ENCODE peak calls at places on chromosome 22, in seven cellular contexts. W is psoas muscle, P is fibroblast of mammary gland, C is AG09309, I is brain microvascular endothelial cell, M is Caco-2, Z is A549. H is an unnamed sample.

GRCh38 chr22:34943830-34944229 is 122.1 kb upstream of the ISX start:
- DNase-seq in W (no peak), P (no peak), C (no peak), I (no peak), M (peak), Z (no peak), H (no peak)

GRCh38 chr22:23270212-23270733 is 90.0 kb downstream of the BCR start:
- DNase-seq in W (no peak), P (peak), C (no peak), I (no peak), M (no peak), Z (no peak), H (no peak)

GRCh38 chr22:33519140-33519973 is 400.9 kb downstream of the LARGE1 start:
- DNase-seq in W (no peak), P (peak), C (peak), I (peak), M (peak), Z (peak), H (peak)

GRCh38 chr22:36510966-36511881 is 4.4 kb upstream of the FOXRED2 start:
- DNase-seq in W (no peak), P (peak), C (no peak), I (peak), M (peak), Z (peak), H (peak)

GRCh38 chr22:38782402-38783094 is 11.4 kb downstream of the DNAL4 start:
- DNase-seq in W (no peak), P (peak), C (no peak), I (peak), M (no peak), Z (no peak), H (peak)

GRCh38 chr22:45131749-45132148 is 32.0 kb upstream of the NUP50 start:
- DNase-seq in W (peak), P (no peak), C (no peak), I (no peak), M (no peak), Z (no peak), H (no peak)

GRCh38 chr22:23264610-23265388 is 84.5 kb downstream of the BCR start:
- DNase-seq in W (no peak), P (no peak), C (no peak), I (no peak), M (no peak), Z (no peak), H (no peak)

GRCh38 chr22:36245805-36246356 is 6.6 kb upstream of the APOL2 start:
- DNase-seq in W (no peak), P (no peak), C (no peak), I (no peak), M (no peak), Z (no peak), H (no peak)

GRCh38 chr22:50600541-50600940 is at the start of gene MAPK8IP2:
- DNase-seq in W (no peak), P (no peak), C (no peak), I (no peak), M (peak), Z (no peak), H (no peak)

GRCh38 chr22:46071451-46072029 is 78.8 kb upstream of the PPARA start:
- DNase-seq in W (peak), P (peak), C (peak), I (peak), M (peak), Z (no peak), H (peak)

GRCh38 chr22:45007247-45007945 is 2.4 kb downstream of the PHF21B start:
- DNase-seq in W (no peak), P (no peak), C (no peak), I (peak), M (peak), Z (peak), H (peak)

GRCh38 chr22:42635531-42635930 is 4.9 kb downstream of the ATP5MGL start:
- DNase-seq in W (peak), P (peak), C (peak), I (peak), M (no peak), Z (peak), H (peak)

GRCh38 chr22:38921126-38921525 is 36.3 kb upstream of the APOBEC3A start:
- DNase-seq in W (no peak), P (no peak), C (no peak), I (no peak), M (peak), Z (no peak), H (no peak)

GRCh38 chr22:49953027-49953679 is 7.4 kb upstream of the PIM3 start:
- DNase-seq in W (no peak), P (no peak), C (no peak), I (no peak), M (no peak), Z (no peak), H (no peak)

GRCh38 chr22:49848690-49849160 is 4.9 kb upstream of the ZBED4 start:
- DNase-seq in W (no peak), P (no peak), C (no peak), I (no peak), M (no peak), Z (no peak), H (no peak)

GRCh38 chr22:50698546-50698945 is 25.9 kb downstream of the SHANK3 start:
- DNase-seq in W (peak), P (no peak), C (no peak), I (no peak), M (no peak), Z (no peak), H (peak)

GRCh38 chr22:46079093-46079860 is 71.0 kb upstream of the PPARA start:
- DNase-seq in W (peak), P (no peak), C (no peak), I (no peak), M (no peak), Z (no peak), H (no peak)

GRCh38 chr22:49594078-49594477 is 233.6 kb downstream of the BRD1 start:
- DNase-seq in W (no peak), P (no peak), C (no peak), I (no peak), M (no peak), Z (no peak), H (no peak)

GRCh38 chr22:25365491-25366261 is 146.2 kb downstream of the CRYBB2 start:
- DNase-seq in W (peak), P (no peak), C (no peak), I (no peak), M (no peak), Z (no peak), H (no peak)

GRCh38 chr22:38697055-38697980 is 3.4 kb downstream of the JOSD1 start:
- DNase-seq in W (no peak), P (peak), C (no peak), I (peak), M (peak), Z (no peak), H (peak)

GRCh38 chr22:43319661-43320486 is 23.3 kb downstream of the SCUBE1 start:
- DNase-seq in W (no peak), P (no peak), C (no peak), I (no peak), M (no peak), Z (no peak), H (no peak)

GRCh38 chr22:35963237-35963810 is 65.3 kb downstream of the RBFOX2 start:
- DNase-seq in W (no peak), P (no peak), C (no peak), I (no peak), M (no peak), Z (no peak), H (no peak)

GRCh38 chr22:46547883-46548244 is 10.4 kb upstream of the CELSR1 start:
- DNase-seq in W (peak), P (peak), C (peak), I (peak), M (no peak), Z (no peak), H (peak)

GRCh38 chr22:35752172-35752832 is 34.6 kb downstream of the APOL5 start:
- DNase-seq in W (no peak), P (no peak), C (no peak), I (no peak), M (no peak), Z (no peak), H (no peak)

GRCh38 chr22:50438305-50439275 is 36.2 kb downstream of the SBF1 start:
- DNase-seq in W (no peak), P (no peak), C (no peak), I (no peak), M (no peak), Z (no peak), H (no peak)

GRCh38 chr22:22740560-22741276 is 96.3 kb downstream of the GGTLC2 start:
- DNase-seq in W (no peak), P (no peak), C (no peak), I (no peak), M (no peak), Z (no peak), H (no peak)

GRCh38 chr22:29269230-29269604 is 1.1 kb downstream of the EWSR1 start:
- DNase-seq in W (no peak), P (no peak), C (no peak), I (no peak), M (no peak), Z (no peak), H (no peak)

GRCh38 chr22:45029501-45029900 is 19.7 kb upstream of the PHF21B start:
- DNase-seq in W (no peak), P (no peak), C (no peak), I (no peak), M (no peak), Z (no peak), H (no peak)

GRCh38 chr22:45577746-45578523 is 75.3 kb downstream of the FBLN1 start:
- DNase-seq in W (peak), P (peak), C (peak), I (peak), M (peak), Z (peak), H (peak)

GRCh38 chr22:42353883-42354727 is 78.1 kb downstream of the NFAM1 start:
- DNase-seq in W (no peak), P (peak), C (no peak), I (no peak), M (no peak), Z (no peak), H (no peak)

GRCh38 chr22:43894122-43894521 is 2.3 kb upstream of the PNPLA5 start:
- DNase-seq in W (peak), P (no peak), C (no peak), I (no peak), M (no peak), Z (no peak), H (no peak)

GRCh38 chr22:47408409-47408808 is 646.0 kb downstream of the TBC1D22A start:
- DNase-seq in W (no peak), P (no peak), C (no peak), I (no peak), M (peak), Z (no peak), H (no peak)

GRCh38 chr22:27752771-27753170 is 48.8 kb downstream of the MN1 start:
- DNase-seq in W (peak), P (peak), C (no peak), I (peak), M (no peak), Z (no peak), H (peak)

GRCh38 chr22:48843640-48844039 is 984.0 kb downstream of the BRD1 start:
- DNase-seq in W (no peak), P (no peak), C (no peak), I (no peak), M (no peak), Z (no peak), H (no peak)

GRCh38 chr22:46742576-46743221 is 4.6 kb upstream of the CERK start:
- DNase-seq in W (no peak), P (no peak), C (no peak), I (no peak), M (peak), Z (peak), H (no peak)

GRCh38 chr22:36104435-36104834 is 56.1 kb downstream of the APOL3 start:
- DNase-seq in W (no peak), P (no peak), C (no peak), I (no peak), M (no peak), Z (no peak), H (no peak)

DNA sequence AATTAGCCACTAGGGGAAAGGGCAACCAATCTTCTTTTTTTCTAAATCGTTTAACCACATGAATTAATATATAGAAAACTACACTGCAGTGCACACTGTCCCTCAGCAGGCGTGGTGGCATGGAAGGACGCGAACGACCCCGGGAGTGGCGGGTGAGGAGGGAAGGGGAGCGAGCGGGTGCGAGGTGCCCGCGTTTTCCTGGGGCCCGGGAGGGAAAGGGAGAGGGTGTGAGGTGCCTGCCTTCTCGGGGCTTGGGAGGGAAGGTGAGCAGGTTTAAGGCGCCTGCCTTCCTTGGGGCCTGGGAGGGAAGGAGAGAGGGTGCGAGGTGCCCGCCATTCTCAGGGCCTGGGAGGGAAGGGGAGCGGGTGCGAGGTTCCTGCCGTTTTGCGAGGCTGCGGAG is 765 bp downstream of the GAB4 start:
- DNase-seq in W (peak), P (no peak), C (no peak), I (no peak), M (no peak), Z (no peak), H (no peak)
- TF ChIP-seq CTCF in W (no peak), P (no peak), C (no peak), I (no peak), M (no peak), Z (no peak), H (no peak)

DNA sequence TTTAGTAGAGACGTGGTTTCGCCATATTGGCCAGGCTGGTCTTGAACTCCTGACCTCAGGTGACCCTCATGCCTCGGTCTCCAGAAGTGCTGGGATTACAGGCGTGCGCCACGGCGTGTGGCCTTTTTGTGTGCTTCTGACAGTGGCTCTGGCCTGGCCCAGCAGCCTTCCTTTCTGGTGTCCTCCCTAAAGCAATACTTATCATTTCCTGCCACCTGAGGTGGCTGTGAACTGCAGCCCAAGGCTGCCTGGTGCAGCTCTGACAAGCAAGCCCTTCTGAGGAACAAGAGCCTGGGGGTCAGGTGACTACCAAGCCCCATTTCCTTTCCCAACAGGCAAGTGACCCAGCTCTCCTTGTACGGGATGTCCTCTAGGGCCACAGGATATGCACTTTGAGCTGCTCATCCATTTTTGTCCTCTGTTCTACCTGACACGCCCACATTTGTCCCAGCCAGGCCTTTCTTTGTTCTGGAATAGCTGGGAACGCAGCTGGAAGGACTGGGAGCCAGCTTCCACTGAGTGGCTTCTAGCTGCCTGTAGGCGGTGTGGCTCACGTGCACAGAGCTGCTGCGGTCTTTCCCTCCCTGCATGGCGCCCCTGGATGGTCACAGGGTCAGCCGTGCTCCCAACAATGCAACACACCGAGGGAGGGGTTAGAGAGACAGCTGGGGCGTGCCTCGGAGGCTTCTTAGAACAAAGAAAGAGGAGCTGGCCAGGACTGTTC is 12.3 kb upstream of the BID start:
- DNase-seq in W (peak), P (peak), C (no peak), I (no peak), M (peak), Z (no peak), H (peak)
- H3K4me3 ChIP-seq in W (no peak), P (no peak), C (no peak), I (no peak), M (no peak), Z (no peak), H (no peak)

DNA sequence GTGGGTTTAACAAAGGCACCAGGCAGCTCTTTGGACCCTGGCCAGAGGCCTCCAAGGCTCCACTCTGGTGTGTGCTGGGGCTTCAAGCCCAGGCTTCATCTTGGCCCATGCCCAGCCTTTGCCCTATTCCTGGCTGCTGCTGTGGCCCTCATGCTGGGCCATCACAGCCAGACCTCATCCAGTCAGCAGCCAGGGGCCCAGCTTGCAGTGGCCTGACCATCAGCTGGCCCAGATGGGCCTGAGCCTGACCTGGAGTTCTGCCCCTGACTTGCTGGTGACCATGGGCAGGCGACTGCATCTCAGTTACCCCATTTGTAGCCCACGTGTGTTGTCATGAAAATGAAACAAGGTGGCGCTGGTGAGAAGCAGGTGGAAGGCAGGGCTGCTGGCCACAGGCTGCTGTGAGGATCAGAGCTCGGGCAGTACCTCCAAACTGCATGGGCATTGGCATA is 76.1 kb downstream of the MED15 start:
- DNase-seq in W (no peak), P (no peak), C (no peak), I (no peak), M (no peak), Z (no peak), H (no peak)
- TF ChIP-seq CTCF in W (no peak), P (peak), C (peak), I (peak), M (peak), Z (peak), H (peak)

DNA sequence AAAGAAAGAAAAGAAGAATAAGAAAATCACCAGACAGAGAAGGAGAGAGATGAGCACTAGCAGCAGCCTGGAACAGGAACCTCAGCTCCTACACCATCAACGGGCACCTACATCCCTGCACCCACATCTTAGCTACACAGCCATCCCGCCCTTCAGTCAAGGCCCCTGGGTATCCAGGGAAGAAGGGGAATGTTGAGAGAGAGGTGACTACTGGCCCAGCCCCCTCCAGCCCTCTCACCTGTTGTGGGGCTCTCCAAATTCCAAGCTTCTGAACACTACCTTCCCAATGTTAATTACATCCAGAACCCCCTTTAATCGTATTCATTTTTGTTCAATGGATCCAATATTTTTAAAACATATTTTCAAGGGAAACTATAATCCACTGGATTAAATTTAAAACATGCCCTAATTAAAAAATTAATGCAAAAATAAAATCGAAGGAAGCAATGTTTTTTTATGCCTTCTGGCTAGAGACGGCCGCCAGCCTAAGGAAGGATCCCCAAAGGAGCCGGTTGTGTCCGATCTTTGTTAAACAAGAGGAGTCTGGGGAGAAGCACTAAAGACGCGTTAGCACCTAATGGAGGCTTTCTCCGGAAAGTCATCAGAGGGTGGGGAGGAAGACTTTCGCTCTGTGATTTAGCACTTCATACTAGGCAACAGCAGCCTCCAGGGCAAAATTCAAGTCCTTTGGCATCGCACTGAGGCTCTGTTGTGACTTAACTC is 9.5 kb downstream of the TPST2 start:
- DNase-seq in W (no peak), P (no peak), C (no peak), I (no peak), M (no peak), Z (no peak), H (no peak)
- H3K4me3 ChIP-seq in W (no peak), P (no peak), C (no peak), I (no peak), M (no peak), Z (no peak), H (no peak)

DNA sequence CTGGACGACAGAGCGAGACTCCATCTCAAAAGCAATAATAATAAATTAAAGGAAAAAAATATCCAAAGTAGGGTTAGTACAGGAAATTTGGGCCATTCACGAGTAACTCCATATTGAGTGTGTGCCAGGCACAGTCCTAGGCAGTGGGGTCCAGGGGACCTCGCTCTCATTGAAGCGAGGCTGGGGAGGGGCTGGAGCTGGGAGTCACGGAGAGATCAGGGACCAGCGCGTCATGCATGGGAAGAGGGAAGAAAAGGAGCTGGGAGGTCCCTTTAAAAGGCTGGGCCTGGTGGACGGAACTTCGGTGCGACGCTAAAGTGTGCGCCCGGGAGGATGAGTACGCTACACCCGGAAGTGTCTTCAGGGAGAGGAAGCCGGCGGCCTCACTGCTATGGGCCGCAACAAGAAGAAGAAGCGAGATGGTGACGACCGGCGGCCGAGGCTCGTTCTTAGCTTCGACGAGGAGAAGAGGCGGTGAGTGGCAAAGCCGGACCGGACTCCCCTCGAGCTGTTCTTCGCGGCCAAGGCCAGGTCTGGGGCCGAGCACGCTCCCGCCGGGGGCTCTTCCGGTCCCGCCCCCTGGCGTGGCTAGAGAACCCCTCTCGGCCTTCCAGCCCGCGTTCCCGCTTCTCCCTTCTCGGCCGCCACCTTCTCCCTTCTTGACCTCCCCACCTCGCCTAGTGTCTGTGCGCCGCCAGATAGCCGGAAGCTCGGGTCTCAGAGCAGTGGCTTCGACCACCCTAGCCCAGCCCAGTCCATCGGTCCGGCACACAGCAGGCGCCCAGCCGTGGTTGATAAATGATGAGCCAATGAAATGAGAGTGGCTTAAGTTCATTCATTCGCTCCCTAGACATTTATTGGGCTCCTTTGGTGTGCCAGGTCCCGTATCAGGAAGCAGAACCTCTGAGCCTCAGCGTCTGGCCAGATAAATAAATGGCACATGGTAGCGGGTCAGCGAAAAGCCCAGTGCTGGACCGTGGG is at the start of gene NOL12:
- DNase-seq in W (peak), P (peak), C (peak), I (peak), M (peak), Z (peak), H (peak)
- TF ChIP-seq CTCF in W (no peak), P (no peak), C (no peak), I (peak), M (no peak), Z (no peak), H (no peak)